ENCODE peak calls at places on chromosomes 12 and 14, in ten cellular contexts. N, Y, S, F, V, Q, W, R, O and C are unnamed samples.

GRCh38 chr14:50943943-50944646 is at the start of gene PYGL:
- DNase-seq in N (peak), Y (peak), S (peak), F (no peak), V (no peak), Q (peak), W (no peak), R (peak), O (peak), C (no peak)

GRCh38 chr14:79011091-79011919 is 841.1 kb downstream of the NRXN3 start:
- DNase-seq in N (no peak), Y (no peak), S (peak), F (peak), V (no peak), Q (peak), W (no peak), R (peak), O (peak), C (peak)

GRCh38 chr14:93269341-93270068 is 62.4 kb downstream of the UBR7 start:
- DNase-seq in N (peak), Y (no peak), S (peak), F (no peak), V (peak), Q (peak), W (peak), R (peak), O (no peak), C (peak)

GRCh38 chr12:49945394-49946080 is 5.0 kb upstream of the AQP2 start:
- DNase-seq in N (peak), Y (peak), S (peak), F (no peak), V (peak), Q (peak), W (peak), R (peak), O (peak), C (peak)

GRCh38 chr14:87468531-87468930 is 524.5 kb downstream of the GALC start:
- DNase-seq in N (no peak), Y (no peak), S (no peak), F (no peak), V (peak), Q (no peak), W (no peak), R (no peak), O (no peak), C (no peak)

GRCh38 chr12:50055831-50056628 is 1.4 kb upstream of the ASIC1 start:
- DNase-seq in N (peak), Y (no peak), S (peak), F (no peak), V (no peak), Q (peak), W (no peak), R (peak), O (peak), C (no peak)

GRCh38 chr14:24268225-24268624 is 3.2 kb downstream of the RABGGTA start:
- DNase-seq in N (no peak), Y (no peak), S (no peak), F (no peak), V (no peak), Q (no peak), W (no peak), R (no peak), O (no peak), C (no peak)

GRCh38 chr12:59808317-59808910 is 212.6 kb downstream of the SLC16A7 start:
- DNase-seq in N (no peak), Y (no peak), S (peak), F (no peak), V (peak), Q (peak), W (no peak), R (peak), O (peak), C (no peak)

GRCh38 chr12:109115758-109116610 is at the start of gene ACACB:
- DNase-seq in N (no peak), Y (peak), S (no peak), F (no peak), V (no peak), Q (no peak), W (no peak), R (no peak), O (peak), C (no peak)

GRCh38 chr12:57586128-57586527 is 4.9 kb upstream of the PIP4K2C start:
- DNase-seq in N (no peak), Y (no peak), S (no peak), F (no peak), V (no peak), Q (no peak), W (no peak), R (no peak), O (no peak), C (no peak)

GRCh38 chr14:92014014-92014413 is 25.8 kb downstream of the TRIP11 start:
- DNase-seq in N (no peak), Y (no peak), S (no peak), F (no peak), V (no peak), Q (no peak), W (no peak), R (no peak), O (no peak), C (no peak)

GRCh38 chr12:116677202-116677651 is 60.6 kb downstream of the SPRING1 start:
- DNase-seq in N (no peak), Y (no peak), S (no peak), F (no peak), V (no peak), Q (no peak), W (no peak), R (no peak), O (no peak), C (no peak)

GRCh38 chr12:58966939-58967338 is 46.6 kb upstream of the LRIG3 start:
- DNase-seq in N (no peak), Y (no peak), S (peak), F (no peak), V (no peak), Q (no peak), W (no peak), R (peak), O (no peak), C (no peak)

GRCh38 chr12:56081393-56082347 is 1.7 kb downstream of the ERBB3 start:
- DNase-seq in N (no peak), Y (peak), S (no peak), F (no peak), V (no peak), Q (peak), W (no peak), R (no peak), O (peak), C (no peak)

DNA sequence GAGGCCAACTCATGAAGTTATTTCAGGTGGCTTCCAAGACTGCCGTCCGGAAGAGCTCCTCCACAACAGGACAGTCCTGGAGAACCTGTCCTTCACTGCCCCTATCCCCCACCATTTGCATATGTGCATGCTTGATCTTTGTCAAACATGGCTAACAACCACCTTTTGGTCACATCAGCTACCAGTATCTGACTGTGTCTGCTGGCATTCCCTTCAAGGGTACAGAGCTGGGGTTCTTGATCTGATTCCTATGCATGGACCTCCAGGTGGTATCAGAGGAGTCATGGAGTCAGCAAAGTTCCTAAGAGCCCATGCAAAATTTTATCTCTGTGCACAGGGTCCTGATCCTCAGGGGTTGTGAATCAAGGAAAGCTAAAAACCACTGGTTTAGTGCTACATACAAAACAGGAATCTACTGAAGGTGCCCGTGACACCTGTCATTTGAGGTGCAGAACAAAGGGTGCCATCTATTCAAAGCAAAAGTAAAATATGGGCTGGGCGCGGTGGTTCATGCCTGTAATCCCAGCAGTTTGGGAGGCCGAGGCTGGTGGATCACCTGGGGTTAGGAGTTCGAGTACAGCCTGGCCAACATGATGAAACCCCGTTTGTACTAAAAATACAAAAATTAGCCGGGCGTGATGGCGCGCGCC is 3.8 kb downstream of the PPTC7 start:
- DNase-seq in N (no peak), Y (no peak), S (no peak), F (no peak), V (no peak), Q (no peak), W (no peak), R (no peak), O (no peak), C (no peak)
- H3K4me3 ChIP-seq in N (no peak), Y (peak), S (no peak), F (no peak), V (no peak), Q (no peak), W (no peak), R (no peak), O (no peak), C (no peak)

GRCh38 chr12:119665164-119665929 is 2.6 kb upstream of the PRKAB1 start:
- DNase-seq in N (no peak), Y (no peak), S (no peak), F (no peak), V (no peak), Q (no peak), W (no peak), R (no peak), O (no peak), C (no peak)
- H3K4me3 ChIP-seq in N (no peak), Y (no peak), S (no peak), F (no peak), V (no peak), Q (no peak), W (no peak), R (no peak), O (no peak), C (no peak)

DNA sequence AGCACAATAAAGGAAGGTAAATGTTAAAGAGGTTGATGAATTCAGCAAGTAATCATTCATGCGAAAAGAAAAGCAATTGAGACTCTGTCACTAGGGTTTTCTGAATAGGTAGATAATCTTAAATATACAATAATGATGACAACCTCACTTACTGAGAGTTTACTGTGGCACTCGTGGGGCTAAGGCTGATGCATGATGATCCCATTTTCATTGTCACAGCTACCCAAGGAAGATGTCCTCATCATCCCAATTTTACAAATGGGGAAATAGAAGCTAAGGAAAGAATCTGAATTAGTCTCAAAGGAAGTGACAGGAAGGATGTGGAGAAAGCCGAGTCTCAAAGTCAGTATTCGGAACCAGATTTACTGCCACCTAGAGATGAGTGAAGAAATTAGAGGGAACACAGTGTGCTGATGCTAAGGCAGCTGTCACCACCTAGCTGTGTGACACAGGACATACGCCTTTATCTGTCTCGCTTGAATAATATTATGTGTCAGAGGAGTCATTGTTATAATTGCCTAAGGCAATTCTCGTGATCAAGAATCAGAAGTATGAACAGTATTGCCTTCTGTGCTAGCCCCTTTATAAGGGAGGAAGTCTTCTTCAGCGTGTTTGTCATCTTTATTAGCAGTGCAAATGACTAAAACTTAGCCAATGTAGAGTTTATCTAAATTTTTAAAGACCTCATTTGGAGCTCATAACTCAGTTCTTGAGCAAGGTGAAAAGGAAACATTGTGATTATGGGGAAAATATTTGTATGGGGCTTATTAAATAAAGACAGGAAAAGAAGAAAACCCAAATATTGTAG is 63.2 kb downstream of the ERGIC2 start:
- DNase-seq in N (no peak), Y (no peak), S (peak), F (peak), V (peak), Q (peak), W (no peak), R (peak), O (peak), C (no peak)
- H3K4me3 ChIP-seq in N (no peak), Y (no peak), S (no peak), F (no peak), V (no peak), Q (no peak), W (no peak), R (no peak), O (no peak), C (no peak)

GRCh38 chr14:60861545-60862147 is 119.2 kb downstream of the TRMT5 start:
- DNase-seq in N (no peak), Y (no peak), S (peak), F (no peak), V (no peak), Q (no peak), W (no peak), R (no peak), O (no peak), C (no peak)

GRCh38 chr14:60865378-60866127 is 115.3 kb downstream of the TRMT5 start:
- DNase-seq in N (no peak), Y (no peak), S (no peak), F (no peak), V (no peak), Q (no peak), W (no peak), R (no peak), O (no peak), C (no peak)

GRCh38 chr14:60863251-60863650 is 117.6 kb downstream of the TRMT5 start:
- DNase-seq in N (no peak), Y (no peak), S (no peak), F (no peak), V (no peak), Q (no peak), W (no peak), R (no peak), O (no peak), C (no peak)

GRCh38 chr14:60859525-60859924 is 121.4 kb downstream of the TRMT5 start:
- DNase-seq in N (no peak), Y (no peak), S (no peak), F (no peak), V (no peak), Q (no peak), W (no peak), R (no peak), O (no peak), C (no peak)

GRCh38 chr14:60862283-60862682 is 118.6 kb downstream of the TRMT5 start:
- DNase-seq in N (no peak), Y (no peak), S (peak), F (peak), V (no peak), Q (no peak), W (no peak), R (peak), O (peak), C (no peak)
- H3K4me3 ChIP-seq in N (no peak), Y (peak), S (no peak), F (peak), V (no peak), Q (no peak), W (no peak), R (no peak), O (no peak), C (no peak)